ENCODE peak calls at places on chromosomes 3 and 15, in eight cellular contexts. T is brain microvascular endothelial cell, M is K562, N is transverse colon, W is dorsolateral prefrontal cortex, G is iPS DF 6.9, B is IMR-90, Q is gastrocnemius medialis. U is an unnamed sample.

GRCh38 chr15:68412218-68412617 is 19.7 kb downstream of the ITGA11 start:
- DNase-seq in T (no peak), M (no peak), N (no peak), W (no peak), G (no peak), B (no peak), Q (no peak), U (no peak)

GRCh38 chr15:96692826-96693225 is 362.3 kb downstream of the NR2F2 start:
- DNase-seq in T (no peak), M (no peak), N (no peak), W (no peak), G (no peak), B (no peak), Q (no peak), U (no peak)

GRCh38 chr3:22713936-22714335 is 489.2 kb upstream of the UBE2E2 start:
- DNase-seq in T (peak), M (no peak), N (no peak), W (no peak), G (no peak), B (peak), Q (no peak), U (peak)

GRCh38 chr3:51637941-51638471 is 33.0 kb upstream of the TEX264 start:
- DNase-seq in T (peak), M (peak), N (peak), W (no peak), G (peak), B (peak), Q (no peak), U (peak)

GRCh38 chr3:127822836-127823589 is 698 bp upstream of the MGLL start:
- DNase-seq in T (no peak), M (no peak), N (peak), W (peak), G (no peak), B (peak), Q (peak), U (peak)

GRCh38 chr15:63884953-63885352 is 51.2 kb upstream of the HERC1 start:
- DNase-seq in T (no peak), M (no peak), N (no peak), W (no peak), G (no peak), B (no peak), Q (no peak), U (no peak)

GRCh38 chr15:23472678-23473077 is 25.6 kb upstream of the GOLGA6L2 start:
- DNase-seq in T (no peak), M (no peak), N (no peak), W (no peak), G (no peak), B (no peak), Q (no peak), U (no peak)

GRCh38 chr3:12483364-12483763 is 916 bp upstream of the TSEN2 start:
- DNase-seq in T (no peak), M (peak), N (no peak), W (no peak), G (no peak), B (peak), Q (no peak), U (no peak)

GRCh38 chr3:172908871-172909270 is 158.3 kb downstream of the ECT2 start:
- DNase-seq in T (no peak), M (no peak), N (no peak), W (no peak), G (no peak), B (no peak), Q (no peak), U (no peak)

GRCh38 chr3:157754415-157754814 is 251.2 kb upstream of the VEPH1 start:
- DNase-seq in T (no peak), M (no peak), N (no peak), W (no peak), G (no peak), B (no peak), Q (no peak), U (no peak)

GRCh38 chr3:126961191-126961790 is 21.6 kb upstream of the PLXNA1 start:
- DNase-seq in T (peak), M (peak), N (peak), W (no peak), G (no peak), B (peak), Q (peak), U (no peak)

GRCh38 chr3:79297242-79297641 is 470.6 kb downstream of the ROBO1 start:
- DNase-seq in T (peak), M (no peak), N (no peak), W (no peak), G (no peak), B (peak), Q (no peak), U (no peak)

GRCh38 chr3:42732829-42733459 is 30.3 kb upstream of the HHATL start:
- DNase-seq in T (no peak), M (no peak), N (no peak), W (no peak), G (no peak), B (no peak), Q (no peak), U (no peak)

GRCh38 chr3:158718490-158719170 is 13.6 kb downstream of the RARRES1 start:
- DNase-seq in T (peak), M (no peak), N (peak), W (no peak), G (no peak), B (peak), Q (no peak), U (peak)

GRCh38 chr15:76235186-76235826 is 76.0 kb downstream of the ETFA start:
- DNase-seq in T (no peak), M (peak), N (no peak), W (no peak), G (no peak), B (peak), Q (no peak), U (peak)

GRCh38 chr3:110352841-110353595 is 718.6 kb upstream of the NECTIN3 start:
- DNase-seq in T (no peak), M (no peak), N (no peak), W (no peak), G (no peak), B (peak), Q (no peak), U (no peak)

GRCh38 chr3:143182861-143183667 is 63.5 kb downstream of the CHST2 start:
- DNase-seq in T (no peak), M (peak), N (no peak), W (no peak), G (no peak), B (no peak), Q (no peak), U (no peak)

GRCh38 chr15:38073278-38073930 is 139.0 kb downstream of the TMCO5A start:
- DNase-seq in T (no peak), M (no peak), N (no peak), W (no peak), G (no peak), B (peak), Q (no peak), U (peak)

GRCh38 chr3:14152963-14153355 is 25.4 kb downstream of the XPC start:
- DNase-seq in T (no peak), M (no peak), N (no peak), W (no peak), G (no peak), B (no peak), Q (no peak), U (no peak)

GRCh38 chr3:13419356-13420050 is 619 bp downstream of the NUP210 start:
- DNase-seq in T (no peak), M (peak), N (peak), W (peak), G (no peak), B (no peak), Q (peak), U (peak)

GRCh38 chr3:184117649-184118048 is 17.5 kb upstream of the EIF2B5 start:
- DNase-seq in T (no peak), M (peak), N (no peak), W (no peak), G (no peak), B (no peak), Q (no peak), U (no peak)

GRCh38 chr3:100737334-100737733 is 28.0 kb downstream of the TFG start:
- DNase-seq in T (peak), M (peak), N (no peak), W (no peak), G (no peak), B (peak), Q (no peak), U (peak)

GRCh38 chr3:59540241-59540640 is 490.4 kb upstream of the CFAP20DC start:
- DNase-seq in T (peak), M (no peak), N (no peak), W (no peak), G (no peak), B (peak), Q (no peak), U (no peak)

GRCh38 chr3:37456270-37456708 is 281.9 kb upstream of the LRRFIP2 start:
- DNase-seq in T (peak), M (no peak), N (peak), W (peak), G (no peak), B (no peak), Q (peak), U (no peak)

GRCh38 chr3:35639251-35640185 is at the start of gene ARPP21:
- DNase-seq in T (peak), M (no peak), N (no peak), W (peak), G (no peak), B (no peak), Q (peak), U (peak)

GRCh38 chr3:111076732-111077131 is 5.1 kb downstream of the NECTIN3 start:
- DNase-seq in T (no peak), M (no peak), N (no peak), W (no peak), G (no peak), B (no peak), Q (no peak), U (no peak)

DNA sequence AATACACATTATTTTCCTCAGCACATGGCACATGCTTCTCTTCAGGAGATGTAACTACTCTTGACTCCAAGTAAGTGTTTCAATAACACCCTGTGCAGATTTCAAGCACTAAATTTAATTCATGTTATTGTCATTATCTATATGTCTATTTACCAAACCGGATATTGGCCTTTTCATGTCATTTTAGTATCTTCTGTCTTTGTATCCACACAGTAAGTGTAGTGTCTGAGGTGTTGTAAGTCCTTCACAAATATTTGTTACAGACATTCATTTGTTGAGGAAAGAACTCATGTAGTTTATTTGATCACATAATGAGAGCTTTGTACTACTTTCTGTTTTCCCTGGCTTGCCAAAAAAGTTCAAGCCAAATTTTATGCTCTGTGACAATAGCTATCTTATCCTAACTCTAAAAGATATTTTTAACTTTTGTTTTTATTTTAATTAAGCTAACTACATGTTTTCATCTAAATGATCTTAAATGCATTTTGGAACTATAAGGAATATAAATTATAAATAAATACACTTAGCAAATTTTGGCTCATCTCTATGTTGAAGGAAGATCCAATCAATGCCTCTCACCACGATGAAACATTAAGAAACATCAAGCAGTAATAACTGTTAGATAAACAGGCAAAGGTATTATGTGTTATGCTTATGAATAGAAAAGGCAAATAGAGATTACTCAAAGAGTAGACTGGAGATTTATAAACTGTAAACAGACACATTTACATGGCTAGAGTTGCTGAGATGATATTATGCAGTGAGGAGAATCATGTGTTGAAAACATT is 48.3 kb downstream of the SPTSSB start:
- DNase-seq in T (no peak), M (no peak), N (no peak), W (no peak), G (no peak), B (no peak), Q (no peak), U (no peak)
- H3K27ac ChIP-seq in T (no peak), M (no peak), N (no peak), W (no peak), G (no peak), B (no peak), Q (no peak), U (no peak)

GRCh38 chr3:65030014-65030627 is 342.3 kb upstream of the ADAMTS9 start:
- DNase-seq in T (no peak), M (no peak), N (no peak), W (no peak), G (no peak), B (no peak), Q (no peak), U (no peak)

GRCh38 chr3:65035231-65035630 is 347.4 kb upstream of the ADAMTS9 start:
- DNase-seq in T (no peak), M (no peak), N (no peak), W (no peak), G (no peak), B (no peak), Q (no peak), U (peak)

GRCh38 chr3:65029130-65029529 is 341.3 kb upstream of the ADAMTS9 start:
- DNase-seq in T (no peak), M (no peak), N (no peak), W (no peak), G (no peak), B (no peak), Q (no peak), U (no peak)

GRCh38 chr3:65030847-65031463 is 343.2 kb upstream of the ADAMTS9 start:
- DNase-seq in T (peak), M (peak), N (no peak), W (no peak), G (no peak), B (peak), Q (no peak), U (peak)

DNA sequence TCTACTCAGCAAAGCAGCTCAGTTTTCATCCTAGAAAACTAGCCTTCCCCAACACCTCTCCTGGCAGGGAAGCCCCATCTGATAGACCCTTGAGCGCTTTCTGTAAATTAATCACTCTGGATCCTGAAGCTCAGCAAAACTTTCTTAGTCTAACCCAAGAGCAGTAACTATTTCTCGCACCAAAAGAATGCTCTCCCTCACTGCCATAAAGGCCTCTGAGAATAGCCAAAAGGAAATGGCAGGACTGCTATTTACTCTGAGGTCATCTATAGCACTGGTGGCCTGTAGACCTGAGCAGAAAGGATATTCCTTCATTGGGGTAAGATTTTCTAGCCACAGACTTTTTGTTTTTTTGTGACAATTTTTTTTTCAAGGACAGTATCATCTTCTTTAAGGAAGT is 345.8 kb upstream of the ADAMTS9 start:
- DNase-seq in T (no peak), M (no peak), N (no peak), W (no peak), G (no peak), B (no peak), Q (no peak), U (no peak)
- H3K27ac ChIP-seq in T (no peak), M (no peak), N (no peak), W (no peak), G (no peak), B (no peak), Q (no peak), U (no peak)

GRCh38 chr3:57957823-57958222 is 50.4 kb upstream of the FLNB start:
- DNase-seq in T (no peak), M (no peak), N (no peak), W (no peak), G (no peak), B (no peak), Q (no peak), U (no peak)

GRCh38 chr3:57959407-57960173 is 48.6 kb upstream of the FLNB start:
- DNase-seq in T (peak), M (no peak), N (no peak), W (no peak), G (no peak), B (peak), Q (no peak), U (peak)

GRCh38 chr3:57956833-57957174 is 51.4 kb upstream of the FLNB start:
- DNase-seq in T (no peak), M (no peak), N (no peak), W (no peak), G (no peak), B (no peak), Q (no peak), U (no peak)

GRCh38 chr3:57960174-57960505 is 48.1 kb upstream of the FLNB start:
- DNase-seq in T (peak), M (peak), N (no peak), W (no peak), G (no peak), B (no peak), Q (no peak), U (no peak)

DNA sequence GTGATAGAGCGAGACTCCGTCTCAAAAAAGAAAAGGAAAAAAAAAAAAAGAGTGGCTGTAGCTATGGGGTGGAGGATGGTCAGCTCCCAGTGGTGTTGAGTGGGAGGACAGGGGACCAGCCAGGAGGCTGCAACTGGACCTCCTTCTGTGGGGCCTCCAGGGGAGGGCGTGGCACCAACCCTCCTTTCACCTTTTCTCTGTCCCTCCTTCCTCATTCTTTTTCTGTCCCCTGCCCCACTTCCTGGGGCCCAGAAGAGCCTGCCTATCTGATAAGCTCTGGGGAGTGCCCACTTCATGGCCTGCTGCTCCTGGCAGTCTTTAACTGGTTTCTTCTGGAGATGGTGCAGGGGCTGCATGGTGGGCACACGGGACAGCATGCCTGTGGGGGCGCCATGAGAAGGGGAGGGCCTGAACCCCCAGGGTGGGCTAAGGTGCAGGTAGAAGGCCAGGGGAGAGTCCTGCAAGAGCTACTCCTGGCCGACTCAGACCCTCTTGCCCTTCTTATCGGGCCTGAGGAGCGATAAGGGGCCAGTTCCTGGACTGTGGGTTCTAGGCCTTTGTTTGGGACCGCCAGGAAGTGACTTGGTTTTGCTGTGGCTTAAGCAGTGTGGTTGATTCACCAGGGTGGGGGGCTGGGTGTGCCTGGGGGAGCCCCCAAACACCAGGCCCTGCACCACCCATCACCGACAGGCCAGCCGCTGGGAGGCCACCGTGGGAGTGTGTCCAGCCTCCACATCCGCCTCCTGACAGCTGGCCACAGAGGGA is 49.4 kb upstream of the FLNB start:
- DNase-seq in T (no peak), M (peak), N (peak), W (no peak), G (no peak), B (no peak), Q (no peak), U (peak)
- H3K27ac ChIP-seq in T (peak), M (peak), N (peak), W (no peak), G (no peak), B (no peak), Q (peak), U (peak)

DNA sequence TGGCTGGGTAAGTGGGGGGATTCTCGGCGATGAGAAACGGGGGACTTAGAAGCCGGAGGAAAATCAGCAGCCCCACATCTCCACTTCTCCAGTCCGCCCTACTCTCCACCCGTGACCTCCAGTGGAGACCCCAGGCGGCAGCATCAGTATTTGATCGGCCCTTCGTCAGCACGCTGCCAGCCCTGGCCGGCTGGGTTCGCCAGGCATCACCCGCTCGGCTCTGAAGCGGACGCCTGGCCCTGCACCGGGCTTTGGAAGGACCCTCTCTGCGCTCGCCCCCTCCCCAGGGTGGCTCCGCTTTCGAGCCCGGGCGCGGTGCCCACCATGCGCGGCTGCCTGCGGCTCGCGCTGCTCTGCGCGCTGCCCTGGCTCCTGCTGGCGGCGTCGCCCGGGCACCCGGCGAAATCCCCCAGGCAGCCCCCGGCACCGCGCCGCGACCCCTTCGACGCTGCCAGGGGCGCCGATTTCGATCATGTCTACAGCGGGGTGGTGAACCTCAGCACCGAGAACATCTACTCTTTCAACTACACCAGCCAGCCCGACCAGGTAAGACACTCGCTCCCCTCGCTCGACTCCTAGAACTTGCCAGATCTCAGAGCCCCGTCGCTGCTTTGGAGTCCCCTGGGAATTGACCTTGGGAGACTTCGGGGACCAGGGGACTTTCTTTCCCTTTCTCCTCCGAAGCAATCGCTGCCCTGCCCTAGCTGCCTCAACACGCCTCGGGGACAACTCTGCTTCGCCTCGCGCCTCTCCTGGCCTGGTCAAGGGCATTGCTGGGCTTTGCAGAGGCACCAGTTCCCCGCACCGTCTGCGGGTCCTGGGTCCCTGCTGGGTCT is 561 bp downstream of the SIDT1 start:
- DNase-seq in T (no peak), M (no peak), N (peak), W (no peak), G (no peak), B (no peak), Q (no peak), U (peak)
- H3K27ac ChIP-seq in T (no peak), M (no peak), N (peak), W (peak), G (no peak), B (no peak), Q (no peak), U (no peak)

GRCh38 chr3:138797508-138798038 is 37.2 kb downstream of the PIK3CB start:
- DNase-seq in T (no peak), M (no peak), N (no peak), W (no peak), G (no peak), B (no peak), Q (peak), U (no peak)
- H3K27ac ChIP-seq in T (no peak), M (no peak), N (no peak), W (no peak), G (no peak), B (no peak), Q (peak), U (no peak)

GRCh38 chr3:48662140-48662752 is 440 bp downstream of the CELSR3 start:
- DNase-seq in T (no peak), M (no peak), N (no peak), W (no peak), G (no peak), B (no peak), Q (no peak), U (no peak)

GRCh38 chr3:48664929-48665328 is 2.2 kb upstream of the CELSR3 start:
- DNase-seq in T (no peak), M (no peak), N (no peak), W (no peak), G (no peak), B (no peak), Q (no peak), U (no peak)

GRCh38 chr3:48662753-48663488 is at the start of gene CELSR3:
- DNase-seq in T (peak), M (peak), N (peak), W (peak), G (no peak), B (peak), Q (no peak), U (peak)

GRCh38 chr3:48663489-48664312 is 1.0 kb upstream of the CELSR3 start:
- DNase-seq in T (peak), M (peak), N (peak), W (peak), G (peak), B (peak), Q (peak), U (peak)

GRCh38 chr3:48664313-48664644 is 1.6 kb upstream of the CELSR3 start:
- DNase-seq in T (no peak), M (no peak), N (no peak), W (no peak), G (no peak), B (no peak), Q (no peak), U (no peak)
- H3K27ac ChIP-seq in T (no peak), M (peak), N (peak), W (peak), G (no peak), B (no peak), Q (no peak), U (peak)